ENCODE peak calls at places on chromosome 15, in four cellular contexts. P, W, O and N are unnamed samples.

GRCh38 chr15:69092159-69092558 is 68.3 kb upstream of the GLCE start:
- DNase-seq in P (no peak), O (no peak), W (no peak), N (no peak)

GRCh38 chr15:29785068-29785467 is 37.2 kb downstream of the TJP1 start:
- DNase-seq in W (no peak), O (no peak), P (no peak), N (no peak)

GRCh38 chr15:100189319-100189718 is 152.5 kb downstream of the ADAMTS17 start:
- DNase-seq in O (no peak), P (no peak), W (no peak), N (no peak)

GRCh38 chr15:93289951-93290350 is 200.9 kb upstream of the RGMA start:
- DNase-seq in O (no peak), P (no peak), W (peak; percentile 59), N (no peak)

GRCh38 chr15:38828031-38828532 is 263.5 kb upstream of the RASGRP1 start:
- DNase-seq in O (no peak), P (no peak), W (peak; percentile 97), N (no peak)

GRCh38 chr15:61687124-61687523 is 373.1 kb downstream of the VPS13C start:
- DNase-seq in O (no peak), W (peak; percentile 87), P (no peak), N (no peak)

GRCh38 chr15:34275721-34276120 is 50.9 kb downstream of the EMC4 start:
- DNase-seq in O (no peak), P (no peak), W (no peak), N (no peak)

GRCh38 chr15:67915374-67916050 is 75.7 kb upstream of the RNU6-1 start:
- DNase-seq in O (no peak), P (no peak), W (peak; percentile 36), N (peak; percentile 59)

GRCh38 chr15:88256261-88257230 is at the start of gene NTRK3:
- DNase-seq in O (peak; percentile 42), W (peak; percentile 17), P (no peak), N (no peak)

GRCh38 chr15:94387854-94388441 is 156.6 kb downstream of the MCTP2 start:
- DNase-seq in W (peak; percentile 47), P (no peak), O (no peak), N (no peak)

GRCh38 chr15:95603802-95604201 is 726.7 kb upstream of the NR2F2 start:
- DNase-seq in O (no peak), P (no peak), W (no peak), N (no peak)

GRCh38 chr15:75982468-75982867 is 29.8 kb downstream of the NRG4 start:
- DNase-seq in W (peak; percentile 37), P (no peak), O (no peak), N (no peak)

GRCh38 chr15:76187151-76187550 is 124.1 kb downstream of the ETFA start:
- DNase-seq in P (no peak), O (no peak), W (no peak), N (no peak)

GRCh38 chr15:69389426-69389825 is 24.7 kb upstream of the KIF23 start:
- DNase-seq in W (no peak), P (no peak), O (no peak), N (no peak)

GRCh38 chr15:73637527-73637926 is 4.3 kb upstream of the NPTN start:
- DNase-seq in W (no peak), P (no peak), O (no peak), N (no peak)

GRCh38 chr15:61997786-61998185 is 62.5 kb downstream of the VPS13C start:
- DNase-seq in P (no peak), W (no peak), O (no peak), N (no peak)

GRCh38 chr15:70027518-70027917 is 70.2 kb downstream of the TLE3 start:
- DNase-seq in P (no peak), W (no peak), O (no peak), N (no peak)

GRCh38 chr15:68434021-68434420 is 2.1 kb upstream of the ITGA11 start:
- DNase-seq in P (no peak), O (no peak), W (no peak), N (peak; percentile 4)

GRCh38 chr15:46091860-46092450 is 457.1 kb downstream of the SQOR start:
- DNase-seq in O (peak; percentile 33), W (peak; percentile 74), P (no peak), N (no peak)

GRCh38 chr15:68316061-68316804 is 38.7 kb downstream of the FEM1B start:
- DNase-seq in O (no peak), W (peak; percentile 48), P (no peak), N (no peak)

GRCh38 chr15:81256916-81257315 is 60.2 kb downstream of the IL16 start:
- DNase-seq in O (no peak), P (no peak), W (peak; percentile 37), N (no peak)

GRCh38 chr15:62344806-62345539 is 179.9 kb upstream of the C2CD4B start:
- DNase-seq in W (peak; percentile 48), O (peak; percentile 68), P (peak; percentile 9), N (peak; percentile 39)

GRCh38 chr15:62644874-62645755 is 397.4 kb upstream of the TPM1 start:
- DNase-seq in W (peak; percentile 99), O (no peak), P (no peak), N (no peak)

GRCh38 chr15:65177901-65178300 is 7.2 kb downstream of the CLPX start:
- DNase-seq in P (no peak), O (no peak), W (no peak), N (no peak)
- H3K4me1 ChIP-seq in P (peaks cover 6% of the 10 kb centered on the region), O (no peaks in the 10 kb centered on the region), W (peaks cover 14% of the 10 kb centered on the region), N (peaks cover 9% of the 10 kb centered on the region)

DNA sequence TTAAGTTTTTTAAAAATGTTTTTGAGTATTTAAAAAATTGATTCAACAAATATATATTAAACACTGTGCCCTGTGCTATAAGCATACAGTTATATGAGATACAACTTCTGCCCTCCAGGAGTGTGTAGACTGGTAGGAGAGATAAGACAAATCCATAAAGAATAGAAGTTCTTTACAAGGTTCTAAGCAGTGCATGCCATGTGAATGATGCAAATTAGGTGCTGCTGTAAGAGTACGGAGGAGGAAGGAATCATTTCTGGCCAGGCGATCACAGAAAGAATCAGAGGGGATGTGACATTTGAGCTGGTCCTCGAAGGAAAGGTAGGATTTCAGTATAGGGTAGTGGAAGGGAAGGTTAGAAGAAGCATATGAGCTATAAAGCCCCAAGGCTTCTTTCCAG is 14.0 kb downstream of the MAPKBP1 start:
- DNase-seq in P (no peak), W (no peak), O (no peak), N (no peak)
- H3K4me3 ChIP-seq in P (no peak overlapping the region), W (no peak overlapping the region), O (no peak overlapping the region), N (no peak overlapping the region)

DNA sequence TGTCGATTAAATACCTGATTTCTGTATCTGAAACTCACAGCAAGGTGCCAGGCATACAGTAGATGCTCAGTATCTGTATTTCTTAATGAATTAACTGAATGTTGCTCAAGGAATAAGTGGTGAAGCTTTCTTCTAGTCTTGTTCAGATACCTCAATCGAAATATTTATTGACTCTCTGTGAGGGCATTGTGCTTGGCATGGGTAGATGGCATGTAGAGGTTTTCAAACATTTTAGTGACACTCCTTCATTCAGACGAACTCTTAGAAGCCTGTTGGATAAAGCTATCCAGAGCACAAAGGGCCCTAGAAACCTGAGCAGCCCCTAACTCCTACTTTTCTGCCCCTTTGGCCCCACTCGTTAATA is 369 bp upstream of the SNX1 start:
- DNase-seq in W (no peak), O (no peak), P (no peak), N (no peak)
- H3K4me1 ChIP-seq in W (peaks cover 6% of the 10 kb centered on the region), O (peaks cover 16% of the 10 kb centered on the region), P (peaks cover 47% of the 10 kb centered on the region), N (peaks cover 15% of the 10 kb centered on the region)

GRCh38 chr15:89908226-89908625 is 4.5 kb downstream of the ARPIN start:
- DNase-seq in W (no peak), P (no peak), O (no peak), N (no peak)

GRCh38 chr15:89912674-89913396 is at the start of gene ARPIN:
- DNase-seq in P (no peak), O (peak; percentile 48), W (peak; percentile 66), N (peak; percentile 55)

GRCh38 chr15:89910891-89911626 is 1.7 kb downstream of the ARPIN start:
- DNase-seq in O (no peak), P (no peak), W (no peak), N (no peak)

GRCh38 chr15:89909611-89910010 is 3.1 kb downstream of the ARPIN start:
- DNase-seq in P (no peak), W (no peak), O (no peak), N (no peak)

GRCh38 chr15:89912145-89912673 is 543 bp downstream of the ARPIN start:
- DNase-seq in W (peak; percentile 29), O (peak; percentile 26), P (no peak), N (no peak)
- H3K4me3 ChIP-seq in W (peak overlapping the region; percentile 66), O (peak overlapping the region; percentile 58), P (no peak overlapping the region), N (peak overlapping the region; percentile 83)

GRCh38 chr15:74790080-74790916 is 8.4 kb downstream of the CSK start:
- DNase-seq in O (no peak), P (no peak), W (peak; percentile 97), N (no peak)

GRCh38 chr15:74789741-74790079 is 7.8 kb downstream of the CSK start:
- DNase-seq in W (no peak), O (no peak), P (no peak), N (no peak)

GRCh38 chr15:74788716-74789151 is 6.9 kb downstream of the CSK start:
- DNase-seq in O (no peak), W (no peak), P (no peak), N (no peak)

GRCh38 chr15:74788042-74788715 is 6.3 kb downstream of the CSK start:
- DNase-seq in W (no peak), O (no peak), P (no peak), N (no peak)

DNA sequence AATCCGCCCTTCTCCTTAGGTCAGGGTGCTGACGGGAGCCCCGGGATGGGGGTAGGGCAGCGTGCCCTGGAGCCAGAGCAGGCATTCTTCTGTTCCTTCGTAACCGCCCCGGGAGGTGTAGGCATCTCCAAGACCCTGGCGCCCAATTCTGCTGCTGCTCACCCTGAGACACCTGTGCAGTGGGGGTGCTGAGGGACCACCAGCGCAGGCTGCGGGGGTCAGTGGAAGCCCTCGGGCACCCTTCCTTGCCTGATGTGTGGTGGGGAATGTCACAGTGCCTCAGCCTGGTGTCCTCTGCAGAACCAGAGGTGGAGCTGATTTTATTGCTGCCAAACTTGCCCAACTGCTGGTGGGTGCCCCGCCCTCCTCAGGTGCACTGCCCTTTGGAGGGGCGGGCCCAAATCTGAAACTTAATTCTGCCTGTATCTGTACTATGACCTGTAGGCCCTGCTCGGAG is 7.3 kb downstream of the CSK start:
- DNase-seq in P (no peak), W (no peak), O (no peak), N (no peak)
- H3K4me1 ChIP-seq in P (peaks cover 93% of the 10 kb centered on the region), W (peaks cover 42% of the 10 kb centered on the region), O (peaks cover 11% of the 10 kb centered on the region), N (peaks cover 63% of the 10 kb centered on the region)

GRCh38 chr15:63892794-63893441 is 59.2 kb upstream of the HERC1 start:
- DNase-seq in O (no peak), W (no peak), P (peak; percentile 67), N (no peak)
- H3K4me3 ChIP-seq in O (no peak overlapping the region), W (no peak overlapping the region), P (no peak overlapping the region), N (no peak overlapping the region)